ENCODE peak calls at places on chromosome X, in ten cellular contexts. D is progenitor cell of endocrine pancreas; P is ELR; S is hippocampal formation; V is GM20000; I is GM04504; Y is choroid plexus epithelial cell; X is stimulated activated CD8-positive, alpha-beta memory T cell treated with anti-CD3 and anti-CD28 coated beads, Interleukin-15, amount 100 ng/mL, for 4 hours; B is glutamatergic neuron; O is sciatic nerve. N is an unnamed sample.

GRCh38 chrX:136779346-136779781 is 1.4 kb downstream of the ARHGEF6 start:
- DNase-seq in D (no peak), P (peak), S (no peak), V (no peak), I (no peak), Y (no peak), X (no peak), B (no peak), O (no peak), N (no peak)

GRCh38 chrX:42694260-42694815 is 83.6 kb downstream of the PPP1R2C start:
- DNase-seq in D (no peak), P (no peak), S (no peak), V (no peak), I (no peak), Y (no peak), X (no peak), B (no peak), O (no peak), N (no peak)

GRCh38 chrX:155778844-155779553 is 102.1 kb upstream of the VAMP7 start:
- DNase-seq in D (no peak), P (no peak), S (no peak), V (no peak), I (no peak), Y (no peak), X (no peak), B (no peak), O (no peak), N (no peak)

GRCh38 chrX:5898463-5898862 is 330.2 kb downstream of the NLGN4X start:
- DNase-seq in D (no peak), P (no peak), S (no peak), V (no peak), I (no peak), Y (no peak), X (no peak), B (no peak), O (no peak), N (no peak)

GRCh38 chrX:150324919-150325318 is 38.2 kb upstream of the MAMLD1 start:
- DNase-seq in D (no peak), P (peak), S (no peak), V (no peak), I (no peak), Y (peak), X (no peak), B (no peak), O (no peak), N (no peak)

GRCh38 chrX:134948333-134949241 is 42.2 kb upstream of the SMIM10 start:
- DNase-seq in D (no peak), P (peak), S (no peak), V (no peak), I (no peak), Y (peak), X (no peak), B (no peak), O (no peak), N (no peak)

GRCh38 chrX:103398321-103398937 is 22.1 kb downstream of the BEX3 start:
- DNase-seq in D (no peak), P (peak), S (no peak), V (no peak), I (peak), Y (peak), X (no peak), B (no peak), O (no peak), N (no peak)

GRCh38 chrX:108123591-108124366 is 32.2 kb downstream of the ATG4A start:
- DNase-seq in D (no peak), P (no peak), S (no peak), V (no peak), I (no peak), Y (no peak), X (no peak), B (no peak), O (no peak), N (no peak)

GRCh38 chrX:574355-574754 is 56.2 kb upstream of the SHOX start:
- DNase-seq in D (no peak), P (no peak), S (no peak), V (no peak), I (no peak), Y (no peak), X (no peak), B (no peak), O (no peak), N (no peak)

N was measured in ovary.